ENCODE peak calls at places on chromosomes 5 and 9, in six cellular contexts. H is HepG2, W is SK-N-SH, R is transverse colon, Z is HL-60, X is spleen. T is an unnamed sample.
A peak's percentile ranks its signal among the peaks of the same experiment; 100 is the strongest.

GRCh38 chr5:57862471-57863282 is 380.1 kb upstream of the ACTBL2 start:
- DNase-seq in H (no peak), R (no peak), X (no peak), Z (no peak), W (no peak), T (no peak)

GRCh38 chr9:95077766-95078382 is 239.6 kb downstream of the FANCC start:
- DNase-seq in H (no peak), X (no peak), W (no peak), R (no peak), Z (no peak), T (no peak)

GRCh38 chr5:107646418-107646817 is 24.3 kb downstream of the EFNA5 start:
- DNase-seq in X (no peak), W (no peak), Z (no peak), R (no peak), H (no peak), T (no peak)

GRCh38 chr5:132070460-132071337 is 2.9 kb upstream of the CSF2 start:
- DNase-seq in R (no peak), H (no peak), X (peak; percentile 56), W (no peak), Z (no peak), T (no peak)

GRCh38 chr9:11457809-11458785 is 845.3 kb upstream of the PTPRD start:
- DNase-seq in H (no peak), Z (no peak), W (peak; percentile 8), X (no peak), R (no peak), T (no peak)

GRCh38 chr9:130870491-130871381 is 25.9 kb downstream of the QRFP start:
- DNase-seq in X (peak; percentile 43), H (no peak), W (no peak), Z (no peak), R (no peak), T (no peak)

GRCh38 chr5:115324021-115324420 is 27.6 kb upstream of the CCDC112 start:
- DNase-seq in X (no peak), H (no peak), Z (no peak), W (no peak), R (no peak), T (no peak)

GRCh38 chr5:138334867-138335447 is 3.1 kb upstream of the FAM53C start:
- DNase-seq in X (no peak), R (no peak), Z (no peak), W (no peak), H (no peak), T (no peak)

GRCh38 chr5:126683912-126684311 is 83.2 kb downstream of the PHAX start:
- DNase-seq in H (no peak), X (no peak), Z (no peak), R (no peak), W (no peak), T (no peak)

GRCh38 chr5:17203329-17204132 is 13.9 kb upstream of the BASP1 start:
- DNase-seq in R (no peak), W (peak; percentile 71), Z (no peak), H (peak; percentile 41), X (no peak), T (no peak)

GRCh38 chr5:41856644-41857491 is 13.4 kb downstream of the OXCT1 start:
- DNase-seq in X (no peak), H (peak; percentile 58), R (peak; percentile 26), W (peak; percentile 51), Z (no peak), T (no peak)

GRCh38 chr5:147200001-147200400 is 34.8 kb upstream of the STK32A start:
- DNase-seq in Z (no peak), W (no peak), R (no peak), H (no peak), X (no peak), T (no peak)

GRCh38 chr5:149452665-149453617 is 73.8 kb upstream of the IL17B start:
- DNase-seq in X (no peak), W (no peak), Z (no peak), R (peak; percentile 57), H (peak; percentile 79), T (no peak)

GRCh38 chr9:89719202-89719601 is 114.4 kb downstream of the GADD45G start:
- DNase-seq in R (no peak), W (no peak), X (no peak), H (no peak), Z (no peak), T (no peak)

GRCh38 chr9:86470326-86470725 is 116.1 kb upstream of the TUT7 start:
- DNase-seq in H (no peak), R (no peak), W (no peak), Z (no peak), X (no peak), T (no peak)

GRCh38 chr9:14346301-14346721 is 32.4 kb upstream of the NFIB start:
- DNase-seq in X (no peak), R (no peak), H (no peak), Z (no peak), W (peak; percentile 8), T (no peak)

GRCh38 chr9:14348241-14349140 is 34.5 kb upstream of the NFIB start:
- DNase-seq in W (peak; percentile 16), X (no peak), Z (no peak), H (no peak), R (no peak), T (peak; percentile 77)

GRCh38 chr9:14347408-14348224 is 33.7 kb upstream of the NFIB start:
- DNase-seq in R (peak; percentile 28), H (no peak), Z (no peak), W (peak; percentile 9), X (no peak), T (no peak)

GRCh38 chr9:14345586-14346237 is 31.8 kb upstream of the NFIB start:
- DNase-seq in Z (no peak), W (peak; percentile 13), R (no peak), X (no peak), H (no peak), T (no peak)

DNA sequence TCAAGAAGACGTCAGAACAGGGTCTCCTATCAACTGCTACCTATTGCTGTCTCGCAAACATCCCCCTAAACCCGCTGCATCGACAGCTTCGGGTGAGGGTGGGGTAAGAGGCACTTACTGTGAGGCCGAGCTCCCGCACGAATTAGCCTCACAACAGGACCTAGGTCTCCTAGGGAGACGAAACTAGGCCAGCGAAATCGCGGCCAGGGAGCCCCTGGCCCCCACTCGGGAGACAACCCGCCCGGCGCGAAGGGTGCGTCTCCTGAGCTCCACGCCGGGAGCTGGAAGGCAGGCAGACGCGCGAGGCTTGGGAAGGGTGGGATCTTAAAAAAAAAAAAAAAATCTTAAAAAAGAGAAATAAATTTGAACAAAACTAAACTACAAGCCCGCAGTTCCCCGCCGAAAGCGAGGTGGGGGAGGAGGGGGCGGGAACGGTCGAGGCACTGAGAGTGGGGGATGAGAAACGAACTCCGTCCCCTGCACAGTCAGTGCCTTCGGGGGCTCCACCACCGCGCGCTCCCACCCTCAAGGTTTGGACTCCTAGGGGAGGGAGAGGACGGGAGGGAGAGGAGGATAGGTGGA is 33.0 kb upstream of the NFIB start:
- DNase-seq in Z (no peak), R (no peak), W (peak; percentile 20), X (no peak), H (no peak), T (no peak)
- TF ChIP-seq POLR2AphosphoS5 in Z (no peak), R (no peak), W (no peak), X (no peak), H (no peak), T (no peak)

DNA sequence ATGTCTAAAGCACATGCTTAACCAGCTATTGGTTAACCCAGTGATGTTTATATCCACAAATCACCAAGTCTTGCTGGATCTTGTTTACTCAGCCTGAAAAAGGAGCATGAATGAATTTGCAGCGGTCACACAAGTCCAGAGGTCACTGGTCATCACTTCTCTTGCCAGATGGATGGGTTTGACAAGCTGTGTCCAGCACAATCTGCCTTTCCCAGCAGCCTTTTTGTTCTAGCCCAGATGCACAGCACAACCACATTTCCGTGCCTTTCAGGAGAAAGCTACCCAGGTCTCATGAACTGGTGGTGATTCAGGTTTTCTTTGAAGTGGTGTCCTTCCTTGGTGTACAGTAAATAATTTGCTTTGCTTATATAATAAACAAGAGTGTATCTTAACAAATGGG is 32.1 kb downstream of the TMEM252 start:
- DNase-seq in R (no peak), Z (no peak), H (no peak), W (no peak), X (no peak), T (no peak)
- H3K27ac ChIP-seq in R (peak overlapping the region; percentile 68), Z (no peak overlapping the region), H (no peak overlapping the region), W (no peak overlapping the region), X (no peak overlapping the region), T (peak overlapping the region; percentile 85)

DNA sequence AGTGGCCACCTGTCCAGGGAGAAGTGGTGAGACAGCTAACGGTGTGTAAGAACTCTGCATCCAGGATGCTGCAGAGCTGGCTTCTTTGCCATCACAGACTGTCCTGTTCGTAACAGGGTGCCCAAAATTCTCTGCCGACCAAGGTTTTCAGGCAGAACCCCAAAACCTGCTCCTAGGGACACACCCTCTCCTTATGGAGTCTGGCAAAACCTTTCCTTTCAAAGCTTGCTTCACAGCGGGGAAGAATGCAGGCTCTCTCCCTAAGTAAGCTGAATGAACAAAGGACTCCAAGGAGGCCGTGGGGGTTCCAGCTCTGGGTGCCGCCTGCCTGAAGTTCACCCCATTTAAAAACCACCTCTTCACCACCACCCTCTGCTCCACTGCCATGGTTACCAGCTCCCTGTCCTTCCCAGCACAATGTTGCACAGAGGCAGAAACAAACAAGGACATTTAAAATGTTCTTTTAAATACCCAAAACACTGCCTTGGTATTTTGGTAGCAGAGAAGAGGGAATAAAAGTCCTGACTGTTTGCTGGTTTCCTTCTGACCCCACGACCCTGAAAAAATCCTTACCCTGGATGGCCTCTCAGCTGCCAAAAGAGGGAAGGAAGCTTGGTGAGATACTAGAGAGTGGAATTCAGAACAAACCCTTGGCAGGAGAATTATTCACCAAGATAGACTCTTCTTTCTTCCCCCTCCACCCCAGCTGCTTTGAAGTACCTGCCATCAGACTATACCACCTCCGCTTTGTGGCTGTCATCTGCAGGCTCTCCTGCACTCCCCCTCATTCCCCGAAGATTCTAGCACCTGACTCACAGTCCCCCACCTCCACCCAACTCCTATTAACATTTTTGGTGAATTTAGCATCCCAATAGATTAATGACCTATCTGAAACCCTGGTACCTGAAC is 7.1 kb upstream of the KLF9 start:
- DNase-seq in Z (no peak), R (no peak), X (no peak), W (no peak), H (no peak), T (no peak)
- H3K4me3 ChIP-seq in Z (no peak overlapping the region), R (no peak overlapping the region), X (no peak overlapping the region), W (peak overlapping the region; percentile 59), H (peak overlapping the region; percentile 61), T (peak overlapping the region; percentile 55)

GRCh38 chr9:108057421-108058136 is 568.0 kb upstream of the KLF4 start:
- DNase-seq in R (peak; percentile 14), H (no peak), W (no peak), Z (no peak), X (no peak), T (no peak)

GRCh38 chr9:108056083-108056804 is 566.7 kb upstream of the KLF4 start:
- DNase-seq in W (no peak), X (no peak), H (no peak), Z (no peak), R (no peak), T (no peak)

GRCh38 chr9:108058137-108058779 is 568.7 kb upstream of the KLF4 start:
- DNase-seq in Z (no peak), R (no peak), H (no peak), W (no peak), X (no peak), T (no peak)

GRCh38 chr9:108060165-108060564 is 570.6 kb upstream of the KLF4 start:
- DNase-seq in Z (no peak), R (no peak), W (no peak), H (no peak), X (no peak), T (no peak)

GRCh38 chr9:108056805-108057386 is 567.3 kb upstream of the KLF4 start:
- DNase-seq in Z (no peak), R (no peak), X (no peak), H (no peak), W (no peak), T (no peak)
- TF ChIP-seq POLR2AphosphoS5 in Z (no peak), R (peak; percentile 62), X (no peak), H (no peak), W (peak; percentile 88), T (no peak)

T was measured in esophagus muscularis mucosa.